ENCODE peak calls at places on chromosomes 5 and 9, in five cellular contexts. P is body of pancreas, N is NB4, D is Peyer's patch, J is A549. H is an unnamed sample.

GRCh38 chr9:107750741-107751521 is 261.4 kb upstream of the KLF4 start:
- DNase-seq in P (peak; percentile 70), D (no peak), N (peak; percentile 50), J (peak; percentile 85), H (no peak)

GRCh38 chr5:155883966-155884555 is 442.9 kb upstream of the SGCD start:
- DNase-seq in J (peak; percentile 25), P (no peak), N (no peak), D (no peak), H (no peak)

GRCh38 chr9:109060235-109060634 is 46.9 kb upstream of the CTNNAL1 start:
- DNase-seq in P (no peak), N (no peak), D (no peak), J (no peak), H (no peak)

GRCh38 chr9:133415107-133415506 is 2.7 kb downstream of the REXO4 start:
- DNase-seq in D (no peak), N (no peak), P (no peak), J (no peak), H (no peak)

GRCh38 chr5:74031536-74031935 is 405.5 kb downstream of the ARHGEF28 start:
- DNase-seq in N (no peak), P (no peak), D (no peak), J (no peak), H (no peak)

GRCh38 chr5:107023732-107024131 is 647.0 kb downstream of the EFNA5 start:
- DNase-seq in P (no peak), D (no peak), N (no peak), J (no peak), H (no peak)

GRCh38 chr5:68683632-68684035 is 410.2 kb upstream of the SLC30A5 start:
- DNase-seq in J (peak; percentile 91), D (no peak), P (no peak), N (no peak), H (no peak)

GRCh38 chr9:103397868-103398600 is 402.9 kb downstream of the CYLC2 start:
- DNase-seq in P (peak; percentile 66), J (peak; percentile 66), D (no peak), N (peak; percentile 55), H (no peak)

GRCh38 chr9:136031094-136031493 is 64.0 kb downstream of the NACC2 start:
- DNase-seq in N (no peak), P (no peak), J (no peak), D (no peak), H (no peak)

GRCh38 chr5:16135003-16135402 is 44.6 kb downstream of the MARCHF11 start:
- DNase-seq in N (no peak), P (no peak), J (no peak), D (no peak), H (no peak)

GRCh38 chr5:160439205-160439600 is 17.5 kb downstream of the PTTG1 start:
- DNase-seq in N (peak; percentile 86), P (peak; percentile 92), D (peak; percentile 90), J (peak; percentile 74), H (peak; percentile 95)

GRCh38 chr9:108383801-108384200 is 472.0 kb downstream of the ACTL7B start:
- DNase-seq in N (no peak), D (no peak), P (no peak), J (no peak), H (no peak)

GRCh38 chr9:22169732-22170131 is 160.6 kb upstream of the CDKN2B start:
- DNase-seq in P (no peak), N (no peak), J (no peak), D (no peak), H (no peak)

GRCh38 chr5:172113036-172113435 is 75.0 kb downstream of the STK10 start:
- DNase-seq in P (no peak), J (no peak), N (peak; percentile 97), D (no peak), H (peak; percentile 87)

GRCh38 chr5:114857951-114858401 is 311.7 kb downstream of the TRIM36 start:
- DNase-seq in J (no peak), N (peak; percentile 99), D (no peak), P (no peak), H (peak; percentile 73)

GRCh38 chr5:36073595-36074216 is 7.0 kb upstream of the UGT3A2 start:
- DNase-seq in N (peak; percentile 64), D (no peak), J (peak; percentile 15), P (no peak), H (no peak)

GRCh38 chr5:55904152-55904551 is 53.0 kb downstream of the IL31RA start:
- DNase-seq in D (no peak), J (no peak), N (no peak), P (no peak), H (no peak)

DNA sequence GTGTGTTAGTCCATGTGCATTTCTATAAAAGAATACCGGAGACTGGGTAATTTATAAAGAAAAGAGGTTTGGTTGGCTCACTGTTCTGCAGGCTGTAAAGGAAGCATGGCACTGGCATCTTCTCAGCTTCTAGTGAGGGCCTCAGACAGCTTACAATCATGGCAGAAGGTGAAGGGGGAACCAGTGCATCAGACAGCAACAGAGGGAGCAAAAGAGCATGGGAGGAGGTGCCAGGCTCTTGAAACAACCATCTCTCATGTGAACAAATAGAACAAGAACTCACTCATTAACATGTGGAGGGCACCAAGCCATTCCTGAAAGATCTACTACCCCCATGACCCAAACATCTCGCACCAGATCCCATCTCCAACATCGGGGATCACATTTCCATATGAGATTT is 89.2 kb upstream of the IL33 start:
- DNase-seq in D (no peak), J (no peak), N (peak; percentile 19), P (no peak), H (no peak)
- TF ChIP-seq POLR2A in D (no peak), J (no peak), N (no peak), P (no peak), H (no peak)

DNA sequence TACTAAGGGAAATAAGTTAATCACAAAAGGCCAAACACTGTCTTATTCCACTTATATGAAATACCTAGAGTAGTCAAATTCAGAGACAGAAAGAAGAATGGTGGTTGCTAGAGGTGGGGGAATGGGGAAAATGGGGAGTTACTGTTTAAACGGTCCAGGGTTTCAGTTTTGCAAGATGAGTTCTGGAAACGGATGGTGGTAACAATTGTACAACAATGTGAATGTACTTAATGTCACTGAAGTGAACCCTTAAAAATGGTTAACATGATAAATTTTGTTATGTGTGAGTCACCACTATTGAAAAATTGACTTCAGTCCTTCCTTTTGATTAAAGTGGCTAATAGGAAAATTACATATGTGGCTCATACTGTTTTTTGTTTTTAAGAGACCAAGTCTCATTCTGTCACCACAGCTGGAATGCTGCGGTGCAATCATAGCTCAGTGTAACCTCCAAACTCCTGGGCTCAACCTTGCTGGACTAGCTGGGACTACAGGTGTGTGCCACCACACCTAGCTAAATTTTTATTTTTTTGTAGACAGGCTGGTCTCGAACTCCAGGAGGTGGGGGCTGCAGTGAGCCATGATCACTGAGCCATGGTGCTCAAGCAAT is 8.7 kb downstream of the UBQLN1 start:
- DNase-seq in D (no peak), J (no peak), P (no peak), N (no peak), H (no peak)
- H3K4me3 ChIP-seq in D (no peak overlapping the region), J (no peak overlapping the region), P (no peak overlapping the region), N (no peak overlapping the region), H (no peak overlapping the region)

GRCh38 chr5:32174011-32174866 is at the start of gene GOLPH3:
- DNase-seq in P (peak; percentile 95), J (peak; percentile 88), D (peak; percentile 96), N (peak; percentile 96), H (peak; percentile 99)
- TF ChIP-seq POLR2A in P (peak; percentile 96), J (peak; percentile 96), D (peak; percentile 91), N (peak; percentile 98), H (peak; percentile 78)

DNA sequence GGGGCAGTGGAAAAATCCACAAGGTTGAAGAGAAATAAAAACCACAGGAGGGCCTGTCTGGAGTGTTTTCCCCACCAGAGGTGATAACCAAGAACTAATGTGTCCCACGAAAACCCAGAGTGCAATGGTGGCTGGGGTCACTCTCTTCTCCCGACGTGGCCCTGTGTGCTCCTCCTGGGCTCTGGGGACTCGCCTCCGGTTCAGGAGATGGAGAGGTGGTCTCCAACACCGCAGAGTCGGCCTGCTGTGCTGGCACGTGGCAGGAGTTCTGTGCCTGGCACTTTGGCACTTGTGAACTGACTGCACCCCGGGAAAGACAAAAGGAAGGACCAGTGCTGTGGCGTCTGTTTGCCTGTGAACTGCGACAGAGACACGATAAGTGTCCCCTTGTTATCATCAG is 98.4 kb downstream of the MRPL36 start:
- DNase-seq in J (no peak), P (no peak), D (no peak), N (no peak), H (no peak)
- H3K4me3 ChIP-seq in J (no peak overlapping the region), P (no peak overlapping the region), D (no peak overlapping the region), N (no peak overlapping the region), H (no peak overlapping the region)

GRCh38 chr5:10421841-10422691 is 19.6 kb upstream of the ROPN1L start:
- DNase-seq in P (no peak), N (peak; percentile 92), J (no peak), D (no peak), H (no peak)
- TF ChIP-seq POLR2A in P (no peak), N (no peak), J (no peak), D (no peak), H (no peak)

GRCh38 chr9:127796899-127797370 is 5.7 kb upstream of the FPGS start:
- DNase-seq in D (peak; percentile 51), N (peak; percentile 73), P (no peak), J (no peak), H (no peak)
- H3K4me3 ChIP-seq in D (no peak overlapping the region), N (no peak overlapping the region), P (no peak overlapping the region), J (no peak overlapping the region), H (peak overlapping the region; percentile 4)

GRCh38 chr9:117800389-117800788 is 96.2 kb downstream of the TLR4 start:
- DNase-seq in P (no peak), J (no peak), N (no peak), D (no peak), H (no peak)

GRCh38 chr9:117795271-117795670 is 91.1 kb downstream of the TLR4 start:
- DNase-seq in D (no peak), N (no peak), J (no peak), P (no peak), H (no peak)

GRCh38 chr9:117796681-117797080 is 92.5 kb downstream of the TLR4 start:
- DNase-seq in J (no peak), P (no peak), N (no peak), D (no peak), H (no peak)
- TF ChIP-seq POLR2A in J (no peak), P (no peak), N (no peak), D (no peak), H (no peak)

GRCh38 chr5:173909205-173909604 is 21.1 kb downstream of the CPEB4 start:
- DNase-seq in J (no peak), N (no peak), P (peak; percentile 47), D (no peak), H (no peak)
- H3K4me3 ChIP-seq in J (no peak overlapping the region), N (no peak overlapping the region), P (no peak overlapping the region), D (no peak overlapping the region), H (no peak overlapping the region)

H was measured in spleen.